ENCODE peak calls at places on chromosomes 12 and 14, in eight cellular contexts. N, Q, M, S, I, O, K and J are unnamed samples.

GRCh38 chr14:59022144-59022543 is 166.3 kb upstream of the DAAM1 start:
- DNase-seq in N (no peak), Q (no peak), M (no peak), S (no peak), I (no peak), O (no peak), K (no peak), J (no peak)

GRCh38 chr12:82146740-82147139 is 211.4 kb downstream of the CCDC59 start:
- DNase-seq in N (no peak), Q (no peak), M (no peak), S (no peak), I (no peak), O (no peak), K (no peak), J (no peak)

GRCh38 chr12:78101181-78101876 is 270.6 kb downstream of the NAV3 start:
- DNase-seq in N (no peak), Q (no peak), M (no peak), S (no peak), I (no peak), O (no peak), K (no peak), J (no peak)

GRCh38 chr12:48878548-48878947 is 12.9 kb upstream of the RND1 start:
- DNase-seq in N (no peak), Q (no peak), M (no peak), S (no peak), I (no peak), O (no peak), K (no peak), J (no peak)

GRCh38 chr12:10388611-10389010 is 1.2 kb downstream of the KLRK1 start:
- DNase-seq in N (no peak), Q (no peak), M (no peak), S (no peak), I (no peak), O (no peak), K (no peak), J (no peak)

GRCh38 chr12:113464852-113465719 is 6.6 kb downstream of the LHX5 start:
- DNase-seq in N (no peak), Q (no peak), M (no peak), S (no peak), I (no peak), O (no peak), K (no peak), J (no peak)

GRCh38 chr12:80936642-80937390 is 918 bp downstream of the LIN7A start:
- DNase-seq in N (no peak), Q (peak; percentile 45), M (peak; percentile 40), S (no peak), I (no peak), O (peak; percentile 41), K (no peak), J (peak; percentile 41)

GRCh38 chr14:97120204-97121120 is 323.3 kb downstream of the VRK1 start:
- DNase-seq in N (no peak), Q (no peak), M (no peak), S (peak; percentile 16), I (no peak), O (no peak), K (no peak), J (no peak)

GRCh38 chr14:67371247-67372148 is 11.4 kb downstream of the EIF2S1 start:
- DNase-seq in N (no peak), Q (no peak), M (no peak), S (no peak), I (no peak), O (no peak), K (no peak), J (no peak)

GRCh38 chr14:76599141-76599540 is 162.1 kb upstream of the VASH1 start:
- DNase-seq in N (no peak), Q (no peak), M (no peak), S (no peak), I (no peak), O (no peak), K (peak; percentile 35), J (no peak)

GRCh38 chr14:81408595-81408994 is 8.5 kb upstream of the STON2 start:
- DNase-seq in N (no peak), Q (no peak), M (no peak), S (no peak), I (no peak), O (no peak), K (no peak), J (no peak)

GRCh38 chr12:57517187-57517586 is 3.1 kb downstream of the DDIT3 start:
- DNase-seq in N (no peak), Q (no peak), M (no peak), S (no peak), I (no peak), O (no peak), K (no peak), J (no peak)

GRCh38 chr12:116298578-116298977 is 21.1 kb upstream of the MED13L start:
- DNase-seq in N (no peak), Q (no peak), M (no peak), S (no peak), I (no peak), O (no peak), K (no peak), J (no peak)

GRCh38 chr12:99154264-99154982 is 493.1 kb upstream of the GARIN6 start:
- DNase-seq in N (no peak), Q (peak; percentile 76), M (peak; percentile 58), S (no peak), I (no peak), O (no peak), K (no peak), J (peak; percentile 65)

GRCh38 chr14:64501326-64502171 is 2.1 kb downstream of the ZBTB25 start:
- DNase-seq in N (no peak), Q (no peak), M (peak; percentile 73), S (no peak), I (no peak), O (peak; percentile 94), K (no peak), J (peak; percentile 56)

GRCh38 chr14:94569381-94570001 is 8.2 kb downstream of the SERPINA4 start:
- DNase-seq in N (no peak), Q (no peak), M (no peak), S (no peak), I (no peak), O (no peak), K (peak; percentile 57), J (no peak)

GRCh38 chr12:64824500-64825142 is at the start of gene TBC1D30:
- DNase-seq in N (no peak), Q (peak; percentile 58), M (no peak), S (no peak), I (peak; percentile 19), O (peak; percentile 40), K (no peak), J (peak; percentile 73)

GRCh38 chr14:93319494-93319893 is 13.3 kb downstream of the BTBD7 start:
- DNase-seq in N (no peak), Q (no peak), M (no peak), S (no peak), I (no peak), O (no peak), K (no peak), J (no peak)

GRCh38 chr12:110765144-110765543 is 22.5 kb upstream of the PPP1CC start:
- DNase-seq in N (no peak), Q (no peak), M (no peak), S (no peak), I (no peak), O (no peak), K (no peak), J (no peak)

GRCh38 chr12:123063535-123063934 is 83.1 kb downstream of the ARL6IP4 start:
- DNase-seq in N (no peak), Q (no peak), M (no peak), S (no peak), I (peak; percentile 59), O (no peak), K (no peak), J (peak; percentile 48)

GRCh38 chr12:16352481-16352880 is 5.0 kb downstream of the MGST1 start:
- DNase-seq in N (no peak), Q (no peak), M (no peak), S (no peak), I (no peak), O (no peak), K (no peak), J (no peak)

GRCh38 chr12:113727651-113728061 is 238.5 kb downstream of the RBM19 start:
- DNase-seq in N (no peak), Q (no peak), M (no peak), S (no peak), I (no peak), O (no peak), K (no peak), J (no peak)

GRCh38 chr12:122423258-122424165 is 1.0 kb upstream of the CLIP1 start:
- DNase-seq in N (no peak), Q (peak; percentile 58), M (no peak), S (no peak), I (no peak), O (no peak), K (no peak), J (peak; percentile 68)

GRCh38 chr14:83741269-83741668 is 1788.7 kb upstream of the FLRT2 start:
- DNase-seq in N (no peak), Q (no peak), M (no peak), S (no peak), I (no peak), O (no peak), K (no peak), J (no peak)

GRCh38 chr14:75229923-75230792 is 48.5 kb upstream of the FOS start:
- DNase-seq in N (no peak), Q (no peak), M (peak; percentile 61), S (peak; percentile 10), I (no peak), O (peak; percentile 61), K (no peak), J (no peak)

GRCh38 chr14:94381149-94382030 is 7.0 kb downstream of the SERPINA1 start:
- DNase-seq in N (no peak), Q (no peak), M (no peak), S (no peak), I (peak; percentile 65), O (no peak), K (no peak), J (no peak)

GRCh38 chr14:92459479-92460421 is 53.8 kb upstream of the RIN3 start:
- DNase-seq in N (no peak), Q (no peak), M (no peak), S (no peak), I (no peak), O (no peak), K (no peak), J (no peak)